ENCODE peak calls at places on chromosomes 1 and 21, in five cellular contexts. P is IMR-90, D is BE2C, X is cardiac muscle cell, K is stomach. G is an unnamed sample.

GRCh38 chr1:10658396-10659066 is 137.9 kb downstream of the CASZ1 start:
- DNase-seq in K (no peak), P (no peak), D (no peak), X (no peak), G (no peak)

GRCh38 chr1:228105269-228105995 is 2.3 kb upstream of the C1orf35 start:
- DNase-seq in D (no peak), P (no peak), X (no peak), K (no peak), G (no peak)

GRCh38 chr1:93633313-93633712 is 48.3 kb downstream of the BCAR3 start:
- DNase-seq in P (no peak), K (no peak), D (no peak), X (no peak), G (no peak)

GRCh38 chr1:100622966-100623762 is 85.2 kb downstream of the GPR88 start:
- DNase-seq in X (no peak), D (no peak), P (peak; percentile 93), K (no peak), G (no peak)

GRCh38 chr1:213457097-213457680 is 406.1 kb downstream of the RPS6KC1 start:
- DNase-seq in X (no peak), K (no peak), P (no peak), D (peak; percentile 56), G (no peak)

GRCh38 chr1:230084408-230085177 is 17.6 kb downstream of the GALNT2 start:
- DNase-seq in P (peak; percentile 99), D (peak; percentile 66), K (peak; percentile 34), X (no peak), G (no peak)

GRCh38 chr1:110412576-110412975 is 5.1 kb upstream of the LAMTOR5 start:
- DNase-seq in P (peak; percentile 63), D (peak; percentile 83), K (peak; percentile 74), X (peak; percentile 84), G (peak; percentile 63)

GRCh38 chr1:173206816-173207595 is at the start of gene TNFSF4:
- DNase-seq in K (no peak), D (no peak), X (no peak), P (peak; percentile 43), G (peak; percentile 3)

GRCh38 chr21:32587112-32587511 is 1.8 kb upstream of the TCP10L start:
- DNase-seq in K (no peak), P (no peak), X (no peak), D (no peak), G (no peak)

GRCh38 chr1:13583964-13584791 is 546 bp downstream of the PDPN start:
- DNase-seq in K (no peak), D (no peak), X (peak; percentile 67), P (no peak), G (no peak)

GRCh38 chr1:4084446-4084845 is 184.4 kb upstream of the C1orf174 start:
- DNase-seq in P (no peak), X (no peak), D (no peak), K (no peak), G (no peak)

GRCh38 chr1:82225407-82226197 is 424.9 kb downstream of the ADGRL2 start:
- DNase-seq in K (no peak), P (no peak), X (no peak), D (no peak), G (no peak)

GRCh38 chr1:112093372-112093694 is 103.9 kb upstream of the KCND3 start:
- DNase-seq in X (no peak), D (no peak), K (no peak), P (no peak), G (no peak)

GRCh38 chr1:205346956-205347574 is 9.7 kb downstream of the KLHDC8A start:
- DNase-seq in X (no peak), K (no peak), D (no peak), P (no peak), G (no peak)

GRCh38 chr1:69109276-69109675 is 458.4 kb upstream of the LRRC7 start:
- DNase-seq in P (no peak), D (no peak), X (no peak), K (no peak), G (no peak)
- H3K4me1 ChIP-seq in P (no peaks in the 10 kb centered on the region), D (no peaks in the 10 kb centered on the region), X (no peaks in the 10 kb centered on the region), K (no peaks in the 10 kb centered on the region), G (no peaks in the 10 kb centered on the region)

GRCh38 chr1:226662704-226663326 is 76.3 kb downstream of the ITPKB start:
- DNase-seq in X (no peak), K (peak; percentile 59), P (peak; percentile 100), D (peak; percentile 91), G (peak; percentile 90)
- H3K4me3 ChIP-seq in X (no peak overlapping the region), K (no peak overlapping the region), P (no peak overlapping the region), D (peak overlapping the region; percentile 11), G (no peak overlapping the region)

GRCh38 chr1:197798492-197798891 is 23.2 kb upstream of the DENND1B start:
- DNase-seq in K (no peak), P (no peak), D (no peak), X (peak; percentile 32), G (no peak)

GRCh38 chr1:197800379-197801110 is 25.3 kb upstream of the DENND1B start:
- DNase-seq in X (no peak), P (no peak), D (no peak), K (no peak), G (no peak)

GRCh38 chr1:197799271-197799670 is 24.0 kb upstream of the DENND1B start:
- DNase-seq in X (no peak), P (peak; percentile 88), D (peak; percentile 39), K (no peak), G (no peak)

GRCh38 chr1:197801111-197801482 is 25.8 kb upstream of the DENND1B start:
- DNase-seq in K (no peak), D (no peak), P (no peak), X (no peak), G (no peak)

DNA sequence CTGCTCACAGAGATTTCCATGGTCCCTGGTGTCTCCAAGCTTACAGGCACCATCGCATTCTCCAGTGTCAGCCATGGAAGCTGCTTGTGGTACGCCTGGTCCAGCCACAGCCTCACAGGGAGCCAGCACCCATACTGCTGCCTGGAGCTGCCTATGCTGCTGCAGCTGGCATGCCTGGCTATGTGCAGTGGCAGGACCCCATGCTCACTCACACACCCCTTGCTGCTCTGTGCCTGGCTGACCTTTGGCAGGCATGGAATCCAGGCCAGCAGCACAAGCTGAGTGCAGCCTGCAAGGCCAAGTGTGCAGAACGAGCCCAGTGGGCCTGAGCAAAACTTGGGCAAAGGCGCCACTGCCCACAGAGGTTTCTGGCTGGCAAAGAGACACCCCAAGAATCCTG is 26.4 kb upstream of the DENND1B start:
- DNase-seq in X (no peak), D (no peak), P (no peak), K (no peak), G (no peak)
- H3K9me3 ChIP-seq in X (no peaks in the 10 kb centered on the region), D (no peaks in the 10 kb centered on the region), P (peaks cover 13% of the 10 kb centered on the region), K (peaks cover 13% of the 10 kb centered on the region), G (no peaks in the 10 kb centered on the region)

GRCh38 chr1:202165942-202166843 is 5.8 kb upstream of the PTPN7 start:
- DNase-seq in D (no peak), K (no peak), X (no peak), P (peak; percentile 12), G (no peak)

GRCh38 chr1:202163281-202164270 is 3.2 kb upstream of the PTPN7 start:
- DNase-seq in D (no peak), X (no peak), K (no peak), P (no peak), G (no peak)

GRCh38 chr1:202165267-202165941 is 5.0 kb upstream of the PTPN7 start:
- DNase-seq in P (no peak), X (no peak), K (no peak), D (no peak), G (no peak)

GRCh38 chr1:202162418-202163280 is 2.2 kb upstream of the PTPN7 start:
- DNase-seq in X (no peak), D (no peak), P (no peak), K (no peak), G (no peak)

DNA sequence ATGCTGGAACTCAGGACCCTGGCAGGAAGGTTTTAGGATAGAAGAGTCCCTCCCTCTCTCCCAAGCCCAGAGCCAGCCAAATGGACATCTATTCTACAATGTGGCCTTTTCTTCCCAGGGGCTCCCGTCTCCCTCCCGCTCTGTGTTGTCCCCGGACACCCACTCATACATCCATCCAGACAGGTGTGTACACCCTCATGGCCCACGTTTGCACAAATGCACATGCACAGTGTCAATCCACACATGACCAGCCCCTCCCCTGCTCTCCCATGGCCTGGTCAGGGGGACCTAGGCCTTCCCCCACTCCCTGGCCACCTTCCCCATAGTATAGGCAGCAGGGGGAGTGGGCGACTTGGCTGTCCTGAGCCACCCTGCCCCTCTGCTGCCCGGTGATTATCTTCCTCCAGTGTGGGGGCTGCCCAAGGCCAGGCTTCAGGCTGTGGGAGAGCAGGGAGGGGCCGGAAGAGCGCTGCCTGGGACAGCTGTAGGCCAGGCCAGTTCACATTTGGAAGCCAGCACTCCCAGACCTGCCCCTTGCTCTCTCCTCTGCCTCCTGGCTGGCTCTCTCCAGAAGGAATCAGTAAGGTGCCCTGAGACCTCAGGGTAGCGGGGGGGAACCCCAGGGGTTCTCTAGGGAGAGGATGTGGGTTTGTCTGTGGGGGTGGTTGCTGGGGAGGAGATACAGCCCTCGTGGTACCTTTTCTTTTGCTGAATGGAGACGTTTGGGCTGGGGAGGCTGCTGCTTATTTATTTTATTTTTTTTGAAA is 4.1 kb upstream of the PTPN7 start:
- DNase-seq in K (no peak), P (no peak), D (no peak), X (no peak), G (peak; percentile 89)
- H3K4me1 ChIP-seq in K (peaks cover 38% of the 10 kb centered on the region), P (no peaks in the 10 kb centered on the region), D (peaks cover 9% of the 10 kb centered on the region), X (peaks cover 15% of the 10 kb centered on the region), G (peaks cover 65% of the 10 kb centered on the region)

DNA sequence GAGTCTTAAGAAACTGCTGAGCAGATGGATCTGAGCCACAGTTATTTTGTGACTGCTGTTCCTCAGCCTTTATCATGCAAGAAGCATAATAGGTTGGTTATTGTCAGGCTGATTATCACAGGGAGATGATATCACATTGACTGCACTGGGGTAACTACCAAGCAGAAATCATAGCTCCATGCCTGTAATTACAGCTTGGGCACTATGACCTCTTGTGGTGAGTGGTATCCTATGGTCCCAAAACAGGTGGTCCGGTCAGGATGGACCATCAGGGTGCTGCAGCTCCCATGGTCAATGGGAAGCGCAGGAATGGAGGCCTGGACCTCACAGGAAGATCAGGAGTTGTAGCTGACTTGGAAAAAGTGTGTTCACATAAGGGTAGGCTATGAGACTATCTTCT is 11.4 kb upstream of the ATP2B4 start:
- DNase-seq in X (no peak), K (no peak), D (no peak), P (no peak), G (no peak)
- H3K4me3 ChIP-seq in X (no peak overlapping the region), K (no peak overlapping the region), D (no peak overlapping the region), P (no peak overlapping the region), G (no peak overlapping the region)

GRCh38 chr1:46684670-46685069 is 13.0 kb downstream of the TEX38 start:
- DNase-seq in D (no peak), X (no peak), P (no peak), K (no peak), G (no peak)

GRCh38 chr1:46689326-46689725 is 17.7 kb downstream of the TEX38 start:
- DNase-seq in P (no peak), K (no peak), D (no peak), X (no peak), G (no peak)

GRCh38 chr1:46687910-46688509 is 16.4 kb downstream of the TEX38 start:
- DNase-seq in K (no peak), D (no peak), P (no peak), X (no peak), G (no peak)

GRCh38 chr1:46687095-46687659 is 15.5 kb downstream of the TEX38 start:
- DNase-seq in K (peak; percentile 96), D (peak; percentile 5), X (no peak), P (peak; percentile 40), G (no peak)

DNA sequence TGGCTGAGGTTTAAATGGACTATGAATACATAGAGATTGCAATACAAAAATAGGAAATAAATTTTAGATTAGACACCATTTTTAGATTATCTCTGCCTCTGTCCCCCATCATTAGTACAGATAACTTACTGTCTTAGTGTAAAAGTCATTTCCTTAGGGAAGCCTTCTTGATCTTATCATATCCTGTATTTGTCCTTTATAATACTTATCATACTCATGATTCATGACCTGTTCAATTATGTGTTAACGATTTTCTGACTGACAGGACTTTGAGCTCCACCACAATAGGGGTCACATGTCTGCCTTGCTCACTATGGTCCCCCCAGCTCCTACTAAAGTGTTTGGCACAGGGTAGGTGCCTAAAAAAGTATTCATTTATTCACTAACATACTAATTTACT is 14.6 kb downstream of the TEX38 start:
- DNase-seq in K (no peak), D (no peak), X (no peak), P (no peak), G (no peak)
- H3K9me3 ChIP-seq in K (no peaks in the 10 kb centered on the region), D (no peaks in the 10 kb centered on the region), X (no peaks in the 10 kb centered on the region), P (no peaks in the 10 kb centered on the region), G (no peaks in the 10 kb centered on the region)

G was measured in CD4-positive, alpha-beta memory T cell.